ENCODE peak calls at places on chromosomes 6 and 20, in six cellular contexts. One of them, this sample, is unnamed.

GRCh38 chr6:150766201-150766997 is 99.1 kb upstream of the MTHFD1L start:
- DNase-seq in HAP-1: peak
- DNase-seq in uterus: no peak
- DNase-seq in GM20000: no peak
- DNase-seq in stimulated activated CD4-positive, alpha-beta T cell treated with anti-CD3 and anti-CD28 coated beads, TNF-alpha, amount 100 ng/mL, for 24 hours: no peak
- DNase-seq in neuronal stem cell: no peak
- DNase-seq in this sample: no peak

GRCh38 chr6:73156793-73157767 is 68.2 kb downstream of the KHDC1L start:
- DNase-seq in HAP-1: no peak
- DNase-seq in uterus: no peak
- DNase-seq in GM20000: no peak
- DNase-seq in stimulated activated CD4-positive, alpha-beta T cell treated with anti-CD3 and anti-CD28 coated beads, TNF-alpha, amount 100 ng/mL, for 24 hours: no peak
- DNase-seq in neuronal stem cell: no peak
- DNase-seq in this sample: no peak

GRCh38 chr6:170212956-170213636 is 77.8 kb downstream of the DLL1 start:
- DNase-seq in HAP-1: no peak
- DNase-seq in uterus: no peak
- DNase-seq in GM20000: no peak
- DNase-seq in stimulated activated CD4-positive, alpha-beta T cell treated with anti-CD3 and anti-CD28 coated beads, TNF-alpha, amount 100 ng/mL, for 24 hours: no peak
- DNase-seq in neuronal stem cell: no peak
- DNase-seq in this sample: no peak

GRCh38 chr20:8646026-8646425 is 422.9 kb upstream of the PLCB4 start:
- DNase-seq in HAP-1: no peak
- DNase-seq in uterus: no peak
- DNase-seq in GM20000: no peak
- DNase-seq in stimulated activated CD4-positive, alpha-beta T cell treated with anti-CD3 and anti-CD28 coated beads, TNF-alpha, amount 100 ng/mL, for 24 hours: no peak
- DNase-seq in neuronal stem cell: no peak
- DNase-seq in this sample: no peak

GRCh38 chr6:106973018-106973840 is 1.3 kb downstream of the CD24 start:
- DNase-seq in HAP-1: peak
- DNase-seq in uterus: no peak
- DNase-seq in GM20000: peak
- DNase-seq in stimulated activated CD4-positive, alpha-beta T cell treated with anti-CD3 and anti-CD28 coated beads, TNF-alpha, amount 100 ng/mL, for 24 hours: no peak
- DNase-seq in neuronal stem cell: peak
- DNase-seq in this sample: peak

GRCh38 chr6:32396028-32396427 is 11.0 kb downstream of the BTNL2 start:
- DNase-seq in HAP-1: no peak
- DNase-seq in uterus: no peak
- DNase-seq in GM20000: no peak
- DNase-seq in stimulated activated CD4-positive, alpha-beta T cell treated with anti-CD3 and anti-CD28 coated beads, TNF-alpha, amount 100 ng/mL, for 24 hours: no peak
- DNase-seq in neuronal stem cell: no peak
- DNase-seq in this sample: no peak

GRCh38 chr6:170228581-170229310 is 62.1 kb downstream of the DLL1 start:
- DNase-seq in HAP-1: no peak
- DNase-seq in uterus: peak
- DNase-seq in GM20000: no peak
- DNase-seq in stimulated activated CD4-positive, alpha-beta T cell treated with anti-CD3 and anti-CD28 coated beads, TNF-alpha, amount 100 ng/mL, for 24 hours: no peak
- DNase-seq in neuronal stem cell: no peak
- DNase-seq in this sample: no peak

GRCh38 chr6:67629268-67629667 is 1005.8 kb upstream of the ADGRB3 start:
- DNase-seq in HAP-1: no peak
- DNase-seq in uterus: no peak
- DNase-seq in GM20000: no peak
- DNase-seq in stimulated activated CD4-positive, alpha-beta T cell treated with anti-CD3 and anti-CD28 coated beads, TNF-alpha, amount 100 ng/mL, for 24 hours: no peak
- DNase-seq in neuronal stem cell: no peak
- DNase-seq in this sample: no peak

GRCh38 chr6:109024784-109025183 is 69.9 kb downstream of the SESN1 start:
- DNase-seq in HAP-1: no peak
- DNase-seq in uterus: no peak
- DNase-seq in GM20000: no peak
- DNase-seq in stimulated activated CD4-positive, alpha-beta T cell treated with anti-CD3 and anti-CD28 coated beads, TNF-alpha, amount 100 ng/mL, for 24 hours: no peak
- DNase-seq in neuronal stem cell: no peak
- DNase-seq in this sample: no peak

GRCh38 chr20:43538855-43539700 is 19.7 kb upstream of the SGK2 start:
- DNase-seq in HAP-1: no peak
- DNase-seq in uterus: no peak
- DNase-seq in GM20000: no peak
- DNase-seq in stimulated activated CD4-positive, alpha-beta T cell treated with anti-CD3 and anti-CD28 coated beads, TNF-alpha, amount 100 ng/mL, for 24 hours: no peak
- DNase-seq in neuronal stem cell: no peak
- DNase-seq in this sample: no peak

GRCh38 chr6:143328885-143329284 is 121.6 kb downstream of the ADAT2 start:
- DNase-seq in HAP-1: no peak
- DNase-seq in uterus: no peak
- DNase-seq in GM20000: no peak
- DNase-seq in stimulated activated CD4-positive, alpha-beta T cell treated with anti-CD3 and anti-CD28 coated beads, TNF-alpha, amount 100 ng/mL, for 24 hours: no peak
- DNase-seq in neuronal stem cell: no peak
- DNase-seq in this sample: no peak

GRCh38 chr6:69179681-69180080 is 544.6 kb downstream of the ADGRB3 start:
- DNase-seq in HAP-1: no peak
- DNase-seq in uterus: no peak
- DNase-seq in GM20000: no peak
- DNase-seq in stimulated activated CD4-positive, alpha-beta T cell treated with anti-CD3 and anti-CD28 coated beads, TNF-alpha, amount 100 ng/mL, for 24 hours: no peak
- DNase-seq in neuronal stem cell: no peak
- DNase-seq in this sample: peak

GRCh38 chr20:1122388-1123315 is 4.2 kb downstream of the PSMF1 start:
- DNase-seq in HAP-1: no peak
- DNase-seq in uterus: no peak
- DNase-seq in GM20000: no peak
- DNase-seq in stimulated activated CD4-positive, alpha-beta T cell treated with anti-CD3 and anti-CD28 coated beads, TNF-alpha, amount 100 ng/mL, for 24 hours: no peak
- DNase-seq in neuronal stem cell: no peak
- DNase-seq in this sample: peak

GRCh38 chr6:119256978-119257462 is 92.5 kb downstream of the MAN1A1 start:
- DNase-seq in HAP-1: no peak
- DNase-seq in uterus: no peak
- DNase-seq in GM20000: no peak
- DNase-seq in stimulated activated CD4-positive, alpha-beta T cell treated with anti-CD3 and anti-CD28 coated beads, TNF-alpha, amount 100 ng/mL, for 24 hours: no peak
- DNase-seq in neuronal stem cell: no peak
- DNase-seq in this sample: no peak

GRCh38 chr20:59814835-59815340 is 118.5 kb downstream of the SYCP2 start:
- DNase-seq in HAP-1: no peak
- DNase-seq in uterus: no peak
- DNase-seq in GM20000: no peak
- DNase-seq in stimulated activated CD4-positive, alpha-beta T cell treated with anti-CD3 and anti-CD28 coated beads, TNF-alpha, amount 100 ng/mL, for 24 hours: no peak
- DNase-seq in neuronal stem cell: no peak
- DNase-seq in this sample: no peak

GRCh38 chr6:14276667-14277404 is 159.3 kb downstream of the CD83 start:
- DNase-seq in HAP-1: no peak
- DNase-seq in uterus: no peak
- DNase-seq in GM20000: peak
- DNase-seq in stimulated activated CD4-positive, alpha-beta T cell treated with anti-CD3 and anti-CD28 coated beads, TNF-alpha, amount 100 ng/mL, for 24 hours: no peak
- DNase-seq in neuronal stem cell: no peak
- DNase-seq in this sample: no peak

GRCh38 chr20:2672446-2672845 is 8.4 kb upstream of the IDH3B start:
- DNase-seq in HAP-1: no peak
- DNase-seq in uterus: no peak
- DNase-seq in GM20000: no peak
- DNase-seq in stimulated activated CD4-positive, alpha-beta T cell treated with anti-CD3 and anti-CD28 coated beads, TNF-alpha, amount 100 ng/mL, for 24 hours: no peak
- DNase-seq in neuronal stem cell: no peak
- DNase-seq in this sample: no peak

GRCh38 chr6:166466178-166467122 is 83.7 kb upstream of the MPC1 start:
- DNase-seq in HAP-1: no peak
- DNase-seq in uterus: peak
- DNase-seq in GM20000: no peak
- DNase-seq in stimulated activated CD4-positive, alpha-beta T cell treated with anti-CD3 and anti-CD28 coated beads, TNF-alpha, amount 100 ng/mL, for 24 hours: no peak
- DNase-seq in neuronal stem cell: no peak
- DNase-seq in this sample: no peak

GRCh38 chr6:132392792-132393191 is 8.5 kb downstream of the MOXD1 start:
- DNase-seq in HAP-1: no peak
- DNase-seq in uterus: no peak
- DNase-seq in GM20000: no peak
- DNase-seq in stimulated activated CD4-positive, alpha-beta T cell treated with anti-CD3 and anti-CD28 coated beads, TNF-alpha, amount 100 ng/mL, for 24 hours: no peak
- DNase-seq in neuronal stem cell: no peak
- DNase-seq in this sample: no peak

GRCh38 chr6:102793752-102794151 is 1400.2 kb downstream of the GRIK2 start:
- DNase-seq in HAP-1: no peak
- DNase-seq in uterus: no peak
- DNase-seq in GM20000: no peak
- DNase-seq in stimulated activated CD4-positive, alpha-beta T cell treated with anti-CD3 and anti-CD28 coated beads, TNF-alpha, amount 100 ng/mL, for 24 hours: no peak
- DNase-seq in neuronal stem cell: no peak
- DNase-seq in this sample: no peak

GRCh38 chr6:169961772-169962561 is 210.5 kb downstream of the ERMARD start:
- DNase-seq in HAP-1: no peak
- DNase-seq in uterus: peak
- DNase-seq in GM20000: no peak
- DNase-seq in stimulated activated CD4-positive, alpha-beta T cell treated with anti-CD3 and anti-CD28 coated beads, TNF-alpha, amount 100 ng/mL, for 24 hours: no peak
- DNase-seq in neuronal stem cell: peak
- DNase-seq in this sample: no peak

GRCh38 chr20:48849779-48850178 is 22.0 kb upstream of the PREX1 start:
- DNase-seq in HAP-1: no peak
- DNase-seq in uterus: no peak
- DNase-seq in GM20000: no peak
- DNase-seq in stimulated activated CD4-positive, alpha-beta T cell treated with anti-CD3 and anti-CD28 coated beads, TNF-alpha, amount 100 ng/mL, for 24 hours: no peak
- DNase-seq in neuronal stem cell: no peak
- DNase-seq in this sample: no peak

GRCh38 chr6:135173242-135173988 is 7.7 kb upstream of the MYB start:
- DNase-seq in HAP-1: no peak
- DNase-seq in uterus: no peak
- DNase-seq in GM20000: no peak
- DNase-seq in stimulated activated CD4-positive, alpha-beta T cell treated with anti-CD3 and anti-CD28 coated beads, TNF-alpha, amount 100 ng/mL, for 24 hours: no peak
- DNase-seq in neuronal stem cell: no peak
- DNase-seq in this sample: no peak

GRCh38 chr20:53692465-53693067 is 98.9 kb upstream of the ZNF217 start:
- DNase-seq in HAP-1: no peak
- DNase-seq in uterus: no peak
- DNase-seq in GM20000: peak
- DNase-seq in stimulated activated CD4-positive, alpha-beta T cell treated with anti-CD3 and anti-CD28 coated beads, TNF-alpha, amount 100 ng/mL, for 24 hours: no peak
- DNase-seq in neuronal stem cell: no peak
- DNase-seq in this sample: no peak

GRCh38 chr6:148973809-148974208 is 227.0 kb downstream of the UST start:
- DNase-seq in HAP-1: no peak
- DNase-seq in uterus: no peak
- DNase-seq in GM20000: no peak
- DNase-seq in stimulated activated CD4-positive, alpha-beta T cell treated with anti-CD3 and anti-CD28 coated beads, TNF-alpha, amount 100 ng/mL, for 24 hours: no peak
- DNase-seq in neuronal stem cell: no peak
- DNase-seq in this sample: no peak

GRCh38 chr6:30725713-30726505 is 5.8 kb downstream of the TUBB start:
- DNase-seq in HAP-1: peak
- DNase-seq in uterus: no peak
- DNase-seq in GM20000: no peak
- DNase-seq in stimulated activated CD4-positive, alpha-beta T cell treated with anti-CD3 and anti-CD28 coated beads, TNF-alpha, amount 100 ng/mL, for 24 hours: no peak
- DNase-seq in neuronal stem cell: no peak
- DNase-seq in this sample: no peak

GRCh38 chr20:32629813-32630212 is 43.9 kb downstream of the C20orf203 start:
- DNase-seq in HAP-1: no peak
- DNase-seq in uterus: no peak
- DNase-seq in GM20000: no peak
- DNase-seq in stimulated activated CD4-positive, alpha-beta T cell treated with anti-CD3 and anti-CD28 coated beads, TNF-alpha, amount 100 ng/mL, for 24 hours: no peak
- DNase-seq in neuronal stem cell: no peak
- DNase-seq in this sample: no peak

GRCh38 chr20:64255361-64256281 is at the start of gene PCMTD2:
- DNase-seq in HAP-1: peak
- DNase-seq in uterus: peak
- DNase-seq in GM20000: peak
- DNase-seq in stimulated activated CD4-positive, alpha-beta T cell treated with anti-CD3 and anti-CD28 coated beads, TNF-alpha, amount 100 ng/mL, for 24 hours: peak
- DNase-seq in neuronal stem cell: peak
- DNase-seq in this sample: peak

GRCh38 chr6:106520711-106521367 is 108.5 kb downstream of the RTN4IP1 start:
- DNase-seq in HAP-1: no peak
- DNase-seq in uterus: no peak
- DNase-seq in GM20000: peak
- DNase-seq in stimulated activated CD4-positive, alpha-beta T cell treated with anti-CD3 and anti-CD28 coated beads, TNF-alpha, amount 100 ng/mL, for 24 hours: peak
- DNase-seq in neuronal stem cell: no peak
- DNase-seq in this sample: no peak